ENCODE peak calls at places on chromosomes 5 and 9, in six cellular contexts. One of them, this sample, is unnamed.
A peak's percentile ranks its signal among the peaks of the same experiment; 100 is the strongest.

GRCh38 chr5:151523335-151523734 is 67.8 kb downstream of the FAT2 start:
- DNase-seq in HFF-Myc: peak; percentile 24
- DNase-seq in frontal cortex: no peak
- DNase-seq in amniotic stem cell: peak; percentile 1
- DNase-seq in Peyer's patch: no peak
- DNase-seq in NAMALWA: peak; percentile 70
- DNase-seq in this sample: no peak

GRCh38 chr5:175738595-175739133 is 80.8 kb downstream of the HRH2 start:
- DNase-seq in HFF-Myc: no peak
- DNase-seq in frontal cortex: no peak
- DNase-seq in amniotic stem cell: no peak
- DNase-seq in Peyer's patch: no peak
- DNase-seq in NAMALWA: no peak
- DNase-seq in this sample: no peak

GRCh38 chr5:59760798-59761348 is 132.7 kb downstream of the PDE4D start:
- DNase-seq in HFF-Myc: no peak
- DNase-seq in frontal cortex: no peak
- DNase-seq in amniotic stem cell: no peak
- DNase-seq in Peyer's patch: no peak
- DNase-seq in NAMALWA: no peak
- DNase-seq in this sample: no peak

GRCh38 chr5:107184066-107184465 is 486.7 kb downstream of the EFNA5 start:
- DNase-seq in HFF-Myc: no peak
- DNase-seq in frontal cortex: no peak
- DNase-seq in amniotic stem cell: no peak
- DNase-seq in Peyer's patch: no peak
- DNase-seq in NAMALWA: no peak
- DNase-seq in this sample: no peak

GRCh38 chr5:102762095-102762534 is 7.0 kb downstream of the PAM start:
- DNase-seq in HFF-Myc: no peak
- DNase-seq in frontal cortex: no peak
- DNase-seq in amniotic stem cell: no peak
- DNase-seq in Peyer's patch: no peak
- DNase-seq in NAMALWA: no peak
- DNase-seq in this sample: no peak

GRCh38 chr5:124474821-124475220 is 271.6 kb downstream of the ZNF608 start:
- DNase-seq in HFF-Myc: no peak
- DNase-seq in frontal cortex: no peak
- DNase-seq in amniotic stem cell: no peak
- DNase-seq in Peyer's patch: no peak
- DNase-seq in NAMALWA: no peak
- DNase-seq in this sample: no peak

GRCh38 chr5:57210633-57211032 is 36.8 kb downstream of the GPBP1 start:
- DNase-seq in HFF-Myc: no peak
- DNase-seq in frontal cortex: no peak
- DNase-seq in amniotic stem cell: no peak
- DNase-seq in Peyer's patch: no peak
- DNase-seq in NAMALWA: no peak
- DNase-seq in this sample: no peak

GRCh38 chr9:34027845-34028574 is 20.7 kb downstream of the UBAP2 start:
- DNase-seq in HFF-Myc: no peak
- DNase-seq in frontal cortex: no peak
- DNase-seq in amniotic stem cell: no peak
- DNase-seq in Peyer's patch: no peak
- DNase-seq in NAMALWA: no peak
- DNase-seq in this sample: peak; percentile 13

GRCh38 chr9:134069536-134070399 is 1.9 kb upstream of the BRD3 start:
- DNase-seq in HFF-Myc: no peak
- DNase-seq in frontal cortex: no peak
- DNase-seq in amniotic stem cell: no peak
- DNase-seq in Peyer's patch: no peak
- DNase-seq in NAMALWA: no peak
- DNase-seq in this sample: no peak

GRCh38 chr5:36630201-36630968 is 24.0 kb downstream of the SLC1A3 start:
- DNase-seq in HFF-Myc: no peak
- DNase-seq in frontal cortex: no peak
- DNase-seq in amniotic stem cell: no peak
- DNase-seq in Peyer's patch: no peak
- DNase-seq in NAMALWA: no peak
- DNase-seq in this sample: no peak

GRCh38 chr5:98527846-98528245 is 245.6 kb upstream of the RGMB start:
- DNase-seq in HFF-Myc: no peak
- DNase-seq in frontal cortex: no peak
- DNase-seq in amniotic stem cell: no peak
- DNase-seq in Peyer's patch: no peak
- DNase-seq in NAMALWA: no peak
- DNase-seq in this sample: no peak

GRCh38 chr5:142095035-142095434 is 13.5 kb upstream of the NDFIP1 start:
- DNase-seq in HFF-Myc: no peak
- DNase-seq in frontal cortex: no peak
- DNase-seq in amniotic stem cell: no peak
- DNase-seq in Peyer's patch: no peak
- DNase-seq in NAMALWA: no peak
- DNase-seq in this sample: no peak

GRCh38 chr9:114184071-114184470 is 28.7 kb downstream of the COL27A1 start:
- DNase-seq in HFF-Myc: no peak
- DNase-seq in frontal cortex: no peak
- DNase-seq in amniotic stem cell: no peak
- DNase-seq in Peyer's patch: no peak
- DNase-seq in NAMALWA: no peak
- DNase-seq in this sample: no peak

GRCh38 chr9:127817881-127818434 is 15.3 kb downstream of the FPGS start:
- DNase-seq in HFF-Myc: no peak
- DNase-seq in frontal cortex: no peak
- DNase-seq in amniotic stem cell: no peak
- DNase-seq in Peyer's patch: peak; percentile 47
- DNase-seq in NAMALWA: no peak
- DNase-seq in this sample: no peak

GRCh38 chr5:157686841-157687554 is 15.7 kb downstream of the C5orf52 start:
- DNase-seq in HFF-Myc: no peak
- DNase-seq in frontal cortex: no peak
- DNase-seq in amniotic stem cell: no peak
- DNase-seq in Peyer's patch: no peak
- DNase-seq in NAMALWA: no peak
- DNase-seq in this sample: peak; percentile 6

GRCh38 chr9:123556464-123557435 is 200.8 kb downstream of the CRB2 start:
- DNase-seq in HFF-Myc: no peak
- DNase-seq in frontal cortex: no peak
- DNase-seq in amniotic stem cell: no peak
- DNase-seq in Peyer's patch: no peak
- DNase-seq in NAMALWA: no peak
- DNase-seq in this sample: no peak

GRCh38 chr5:17061973-17062470 is 125.9 kb upstream of the MYO10 start:
- DNase-seq in HFF-Myc: no peak
- DNase-seq in frontal cortex: no peak
- DNase-seq in amniotic stem cell: no peak
- DNase-seq in Peyer's patch: no peak
- DNase-seq in NAMALWA: no peak
- DNase-seq in this sample: no peak

GRCh38 chr5:68214472-68215207 is 916 bp upstream of the PIK3R1 start:
- DNase-seq in HFF-Myc: no peak
- DNase-seq in frontal cortex: peak; percentile 31
- DNase-seq in amniotic stem cell: no peak
- DNase-seq in Peyer's patch: no peak
- DNase-seq in NAMALWA: peak; percentile 20
- DNase-seq in this sample: peak; percentile 87

GRCh38 chr9:99266136-99267023 is 44.3 kb downstream of the SEC61B start:
- DNase-seq in HFF-Myc: peak; percentile 29
- DNase-seq in frontal cortex: no peak
- DNase-seq in amniotic stem cell: peak; percentile 79
- DNase-seq in Peyer's patch: peak; percentile 66
- DNase-seq in NAMALWA: peak; percentile 86
- DNase-seq in this sample: peak; percentile 82

GRCh38 chr9:135973276-135974219 is 12.4 kb upstream of the UBAC1 start:
- DNase-seq in HFF-Myc: no peak
- DNase-seq in frontal cortex: no peak
- DNase-seq in amniotic stem cell: no peak
- DNase-seq in Peyer's patch: no peak
- DNase-seq in NAMALWA: no peak
- DNase-seq in this sample: no peak

GRCh38 chr5:68149189-68149588 is 66.4 kb upstream of the PIK3R1 start:
- DNase-seq in HFF-Myc: no peak
- DNase-seq in frontal cortex: no peak
- DNase-seq in amniotic stem cell: no peak
- DNase-seq in Peyer's patch: no peak
- DNase-seq in NAMALWA: no peak
- DNase-seq in this sample: no peak

GRCh38 chr9:98862936-98863335 is 55.5 kb downstream of the GALNT12 start:
- DNase-seq in HFF-Myc: no peak
- DNase-seq in frontal cortex: no peak
- DNase-seq in amniotic stem cell: no peak
- DNase-seq in Peyer's patch: no peak
- DNase-seq in NAMALWA: no peak
- DNase-seq in this sample: no peak

GRCh38 chr5:103743455-103743854 is 180.9 kb upstream of the NUDT12 start:
- DNase-seq in HFF-Myc: no peak
- DNase-seq in frontal cortex: no peak
- DNase-seq in amniotic stem cell: no peak
- DNase-seq in Peyer's patch: no peak
- DNase-seq in NAMALWA: no peak
- DNase-seq in this sample: no peak

GRCh38 chr5:146813748-146814147 is 64.8 kb downstream of the PPP2R2B start:
- DNase-seq in HFF-Myc: no peak
- DNase-seq in frontal cortex: no peak
- DNase-seq in amniotic stem cell: no peak
- DNase-seq in Peyer's patch: no peak
- DNase-seq in NAMALWA: no peak
- DNase-seq in this sample: no peak

GRCh38 chr5:160369990-160370712 is at the start of gene C1QTNF2:
- DNase-seq in HFF-Myc: no peak
- DNase-seq in frontal cortex: no peak
- DNase-seq in amniotic stem cell: peak; percentile 56
- DNase-seq in Peyer's patch: peak; percentile 73
- DNase-seq in NAMALWA: no peak
- DNase-seq in this sample: no peak

GRCh38 chr9:93964685-93965084 is 9.5 kb upstream of the BARX1 start:
- DNase-seq in HFF-Myc: no peak
- DNase-seq in frontal cortex: no peak
- DNase-seq in amniotic stem cell: no peak
- DNase-seq in Peyer's patch: no peak
- DNase-seq in NAMALWA: no peak
- DNase-seq in this sample: no peak

GRCh38 chr5:140342896-140343295 is 3.5 kb downstream of the HBEGF start:
- DNase-seq in HFF-Myc: no peak
- DNase-seq in frontal cortex: no peak
- DNase-seq in amniotic stem cell: no peak
- DNase-seq in Peyer's patch: no peak
- DNase-seq in NAMALWA: no peak
- DNase-seq in this sample: no peak

GRCh38 chr5:111345731-111346130 is 121.5 kb downstream of the CAMK4 start:
- DNase-seq in HFF-Myc: no peak
- DNase-seq in frontal cortex: no peak
- DNase-seq in amniotic stem cell: no peak
- DNase-seq in Peyer's patch: no peak
- DNase-seq in NAMALWA: no peak
- DNase-seq in this sample: no peak

GRCh38 chr5:142685418-142686209 is at the start of gene FGF1:
- DNase-seq in HFF-Myc: no peak
- DNase-seq in frontal cortex: no peak
- DNase-seq in amniotic stem cell: no peak
- DNase-seq in Peyer's patch: no peak
- DNase-seq in NAMALWA: no peak
- DNase-seq in this sample: no peak

GRCh38 chr9:18056993-18057369 is 417.0 kb upstream of the ADAMTSL1 start:
- DNase-seq in HFF-Myc: no peak
- DNase-seq in frontal cortex: no peak
- DNase-seq in amniotic stem cell: no peak
- DNase-seq in Peyer's patch: no peak
- DNase-seq in NAMALWA: no peak
- DNase-seq in this sample: no peak

GRCh38 chr9:68749579-68750159 is 44.6 kb downstream of the PIP5K1B start:
- DNase-seq in HFF-Myc: no peak
- DNase-seq in frontal cortex: no peak
- DNase-seq in amniotic stem cell: no peak
- DNase-seq in Peyer's patch: no peak
- DNase-seq in NAMALWA: no peak
- DNase-seq in this sample: no peak

GRCh38 chr5:164191240-164191639 is 685.8 kb downstream of the MAT2B start:
- DNase-seq in HFF-Myc: no peak
- DNase-seq in frontal cortex: no peak
- DNase-seq in amniotic stem cell: no peak
- DNase-seq in Peyer's patch: peak; percentile 65
- DNase-seq in NAMALWA: no peak
- DNase-seq in this sample: no peak

GRCh38 chr5:1344975-1345838 is at the start of gene CLPTM1L:
- DNase-seq in HFF-Myc: peak; percentile 27
- DNase-seq in frontal cortex: peak; percentile 99
- DNase-seq in amniotic stem cell: peak; percentile 76
- DNase-seq in Peyer's patch: peak; percentile 93
- DNase-seq in NAMALWA: peak; percentile 98
- DNase-seq in this sample: peak; percentile 89